ENCODE peak calls at places on chromosome 12, in seven cellular contexts. C is COR-L47; U is DMS153; R is fibroblast of the aortic adventitia; G is PC-3; P is AG08395; K is stimulated activated CD4-positive, alpha-beta T cell treated with anti-CD3 and anti-CD28 coated beads, Interleukin-4, amount 100 ng/mL, for 4 hours. B is an unnamed sample.

GRCh38 chr12:90261283-90261682 is 552.6 kb upstream of the ATP2B1 start:
- DNase-seq in C (no peak), G (no peak), U (no peak), R (peak; percentile 36), P (peak; percentile 19), K (no peak), B (no peak)

GRCh38 chr12:103495783-103496456 is at the start of gene C12orf42:
- DNase-seq in G (peak; percentile 76), K (peak; percentile 18), U (peak; percentile 55), R (peak; percentile 15), C (peak; percentile 74), P (peak; percentile 61), B (peak; percentile 14)

GRCh38 chr12:113065126-113066007 is 8.8 kb downstream of the DTX1 start:
- DNase-seq in U (peak; percentile 36), C (peak; percentile 67), R (no peak), G (no peak), K (no peak), P (peak; percentile 33), B (no peak)

GRCh38 chr12:49188205-49188915 is 520 bp downstream of the TUBA1A start:
- DNase-seq in R (peak; percentile 78), K (peak; percentile 66), C (peak; percentile 48), G (peak; percentile 37), U (peak; percentile 9), P (peak; percentile 57), B (peak; percentile 75)

GRCh38 chr12:80045594-80045993 is 53.7 kb upstream of the OTOGL start:
- DNase-seq in G (peak; percentile 90), P (peak; percentile 36), C (no peak), K (no peak), U (no peak), R (peak; percentile 47), B (no peak)

GRCh38 chr12:1529862-1530591 is 64.4 kb downstream of the FBXL14 start:
- DNase-seq in R (no peak), K (no peak), C (no peak), U (no peak), G (no peak), P (peak; percentile 66), B (no peak)

GRCh38 chr12:109462868-109463692 is 14.0 kb downstream of the KCTD10 start:
- DNase-seq in R (peak; percentile 99), P (peak; percentile 91), K (no peak), C (no peak), U (no peak), G (peak; percentile 94), B (no peak)

GRCh38 chr12:132402831-132403416 is 73.5 kb upstream of the GALNT9 start:
- DNase-seq in P (no peak), G (no peak), R (no peak), U (no peak), K (no peak), C (no peak), B (no peak)

GRCh38 chr12:28611115-28611435 is 420.8 kb downstream of the CCDC91 start:
- DNase-seq in G (peak; percentile 91), U (no peak), R (peak; percentile 92), C (no peak), P (peak; percentile 73), K (no peak), B (no peak)

GRCh38 chr12:94616217-94616729 is 34.1 kb downstream of the TMCC3 start:
- DNase-seq in G (peak; percentile 76), U (no peak), C (no peak), K (no peak), R (no peak), P (no peak), B (no peak)

GRCh38 chr12:68189766-68190700 is 30.5 kb upstream of the IFNG start:
- DNase-seq in C (no peak), U (no peak), G (peak; percentile 39), R (peak; percentile 28), K (peak; percentile 56), P (peak; percentile 56), B (peak; percentile 16)

GRCh38 chr12:12513416-12514006 is 49.2 kb downstream of the DUSP16 start:
- DNase-seq in U (no peak), G (no peak), C (no peak), K (no peak), R (no peak), P (no peak), B (no peak)

GRCh38 chr12:44247588-44247987 is 411.7 kb downstream of the TMEM117 start:
- DNase-seq in C (no peak), U (no peak), P (no peak), R (no peak), G (no peak), K (no peak), B (no peak)

GRCh38 chr12:25710149-25710548 is 157.1 kb upstream of the LMNTD1 start:
- DNase-seq in C (no peak), R (no peak), P (no peak), G (no peak), K (no peak), U (no peak), B (no peak)

GRCh38 chr12:110330124-110330523 is 49.1 kb downstream of the ATP2A2 start:
- DNase-seq in C (no peak), P (no peak), K (no peak), U (no peak), R (no peak), G (no peak), B (no peak)

GRCh38 chr12:16606201-16606849 is 363 bp upstream of the LMO3 start:
- DNase-seq in R (peak; percentile 46), G (peak; percentile 25), K (no peak), C (peak; percentile 37), P (peak; percentile 10), U (peak; percentile 45), B (no peak)

GRCh38 chr12:51472984-51473383 is 48.4 kb downstream of the SLC4A8 start:
- DNase-seq in R (no peak), K (no peak), C (no peak), U (no peak), G (no peak), P (no peak), B (no peak)

GRCh38 chr12:28140404-28140803 is 49.9 kb upstream of the CCDC91 start:
- DNase-seq in K (no peak), P (no peak), G (no peak), R (no peak), C (no peak), U (no peak), B (no peak)

GRCh38 chr12:117629454-117629853 is 268.0 kb upstream of the NOS1 start:
- DNase-seq in K (no peak), U (no peak), C (no peak), P (no peak), G (no peak), R (no peak), B (no peak)

GRCh38 chr12:5428332-5429221 is 3.3 kb upstream of the NTF3 start:
- DNase-seq in C (no peak), G (peak; percentile 6), P (peak; percentile 62), U (no peak), R (peak; percentile 44), K (no peak), B (no peak)

GRCh38 chr12:46268349-46268616 is 560 bp downstream of the SLC38A1 start:
- DNase-seq in R (peak; percentile 38), C (no peak), U (peak; percentile 50), P (no peak), K (no peak), G (no peak), B (peak; percentile 63)

GRCh38 chr12:72349491-72349890 is 77.3 kb downstream of the TRHDE start:
- DNase-seq in U (no peak), C (no peak), P (no peak), G (no peak), R (no peak), K (no peak), B (no peak)

GRCh38 chr12:81284137-81284536 is 206.3 kb downstream of the ACSS3 start:
- DNase-seq in U (no peak), P (peak; percentile 8), C (no peak), K (no peak), R (no peak), G (peak; percentile 8), B (no peak)

GRCh38 chr12:91419809-91420208 is 237.2 kb upstream of the DCN start:
- DNase-seq in R (no peak), C (no peak), G (no peak), K (no peak), P (no peak), U (no peak), B (no peak)

B was measured in stimulated activated naive CD4-positive, alpha-beta T cell treated with Interleukin-2 at 50 U/mL for 16 hours.